ENCODE peak calls at places on chromosomes 16 and 17, in six cellular contexts. H, L, G, R, F and Q are unnamed samples.

GRCh38 chr16:66928702-66929388 is 3.5 kb upstream of the RRAD start:
- DNase-seq in H (no peak), L (no peak), G (peak), R (peak), F (no peak), Q (peak)

GRCh38 chr17:47928415-47928814 is 13.0 kb upstream of the PNPO start:
- DNase-seq in H (no peak), L (no peak), G (no peak), R (no peak), F (no peak), Q (no peak)

GRCh38 chr16:56776562-56776961 is 46.6 kb downstream of the NUP93 start:
- DNase-seq in H (peak), L (no peak), G (no peak), R (no peak), F (peak), Q (no peak)

GRCh38 chr16:65176603-65177002 is 54.7 kb upstream of the CDH11 start:
- DNase-seq in H (no peak), L (no peak), G (no peak), R (peak), F (peak), Q (no peak)

GRCh38 chr17:27577884-27578717 is 52.9 kb upstream of the LGALS9 start:
- DNase-seq in H (no peak), L (no peak), G (no peak), R (no peak), F (no peak), Q (no peak)

GRCh38 chr16:51243836-51244483 is 92.9 kb upstream of the SALL1 start:
- DNase-seq in H (no peak), L (no peak), G (peak), R (peak), F (peak), Q (peak)

GRCh38 chr17:78174332-78174869 is 6.0 kb downstream of the SYNGR2 start:
- DNase-seq in H (no peak), L (peak), G (peak), R (no peak), F (no peak), Q (no peak)

GRCh38 chr17:66636111-66636510 is 198.8 kb upstream of the CACNG5 start:
- DNase-seq in H (no peak), L (no peak), G (no peak), R (peak), F (peak), Q (no peak)

GRCh38 chr17:36931697-36932382 is 5.4 kb upstream of the LHX1 start:
- DNase-seq in H (peak), L (no peak), G (no peak), R (no peak), F (no peak), Q (no peak)

GRCh38 chr17:64171041-64171440 is 41.1 kb upstream of the ERN1 start:
- DNase-seq in H (no peak), L (no peak), G (no peak), R (no peak), F (no peak), Q (no peak)

GRCh38 chr16:67562918-67563707 is 787 bp downstream of the CTCF start:
- DNase-seq in H (peak), L (peak), G (peak), R (peak), F (no peak), Q (peak)

GRCh38 chr17:72390675-72391501 is 270.1 kb downstream of the SOX9 start:
- DNase-seq in H (no peak), L (no peak), G (no peak), R (peak), F (no peak), Q (no peak)